ENCODE peak calls at places on chromosomes 13 and 19, in six cellular contexts. G is foreskin fibroblast, T is fibroblast of lung, R is activated B cell treated with CpG ODN at 0.5 μM for 24 hours, L is RWPE1, F is nephron progenitor cell. P is an unnamed sample.

GRCh38 chr19:4908781-4909171 is 525 bp upstream of the UHRF1 start:
- DNase-seq in G (no peak), T (no peak), R (no peak), L (no peak), F (peak; percentile 36), P (no peak)

GRCh38 chr13:95234242-95234641 is 67.0 kb downstream of the ABCC4 start:
- DNase-seq in G (no peak), T (no peak), R (no peak), L (no peak), F (no peak), P (no peak)

GRCh38 chr19:4811328-4812131 is 20.0 kb downstream of the TICAM1 start:
- DNase-seq in G (peak; percentile 38), T (peak; percentile 53), R (peak; percentile 90), L (peak; percentile 42), F (peak; percentile 92), P (peak; percentile 94)

GRCh38 chr13:97332725-97333124 is 101.2 kb upstream of the RAP2A start:
- DNase-seq in G (no peak), T (no peak), R (no peak), L (no peak), F (no peak), P (no peak)

GRCh38 chr13:33275916-33276315 is 9.6 kb downstream of the STARD13 start:
- DNase-seq in G (no peak), T (no peak), R (no peak), L (no peak), F (no peak), P (no peak)

GRCh38 chr19:14505488-14506239 is 9.7 kb upstream of the GIPC1 start:
- DNase-seq in G (peak; percentile 67), T (peak; percentile 58), R (peak; percentile 63), L (peak; percentile 89), F (peak; percentile 76), P (peak; percentile 82)

GRCh38 chr19:23118400-23118799 is 1.6 kb downstream of the ZNF730 start:
- DNase-seq in G (no peak), T (no peak), R (no peak), L (no peak), F (no peak), P (no peak)

GRCh38 chr13:52846567-52847321 is 1.7 kb downstream of the PCDH8 start:
- DNase-seq in G (peak; percentile 4), T (peak; percentile 7), R (no peak), L (peak; percentile 32), F (peak; percentile 97), P (peak; percentile 86)

DNA sequence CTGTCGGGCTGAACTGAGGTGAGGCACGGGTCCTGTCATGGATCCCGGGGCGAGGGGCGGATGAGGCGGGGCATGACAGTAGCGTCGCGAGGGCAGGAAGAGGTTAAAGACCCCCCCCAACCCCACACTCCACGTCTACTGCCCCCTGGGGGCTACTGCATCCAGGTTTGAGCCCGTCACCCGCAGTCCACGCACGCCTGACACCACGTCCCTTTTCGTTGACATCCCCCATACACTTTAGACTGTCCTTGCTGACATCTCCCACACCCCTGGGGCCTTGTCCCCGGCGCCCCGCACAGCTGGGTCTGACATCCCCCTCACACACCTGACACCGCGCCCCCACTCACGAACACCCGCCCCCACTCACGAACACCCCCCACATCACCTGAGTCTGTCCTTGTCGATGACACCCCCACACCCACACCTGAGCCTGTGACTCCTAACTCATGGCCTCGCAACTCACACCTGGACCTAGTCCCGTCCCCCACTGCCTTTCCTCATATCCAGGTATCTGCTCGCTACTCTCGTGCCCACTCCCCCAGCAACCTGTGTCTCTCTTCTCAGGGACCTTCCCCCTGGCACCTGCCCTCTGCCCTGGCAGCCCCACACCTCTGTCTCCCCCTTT is 416 bp downstream of the SLC25A42 start:
- DNase-seq in G (no peak), T (no peak), R (peak; percentile 32), L (peak; percentile 18), F (no peak), P (peak; percentile 62)
- TF ChIP-seq CTCF in G (peak; percentile 19), T (no peak), R (no peak), L (no peak), F (no peak), P (peak; percentile 25)

DNA sequence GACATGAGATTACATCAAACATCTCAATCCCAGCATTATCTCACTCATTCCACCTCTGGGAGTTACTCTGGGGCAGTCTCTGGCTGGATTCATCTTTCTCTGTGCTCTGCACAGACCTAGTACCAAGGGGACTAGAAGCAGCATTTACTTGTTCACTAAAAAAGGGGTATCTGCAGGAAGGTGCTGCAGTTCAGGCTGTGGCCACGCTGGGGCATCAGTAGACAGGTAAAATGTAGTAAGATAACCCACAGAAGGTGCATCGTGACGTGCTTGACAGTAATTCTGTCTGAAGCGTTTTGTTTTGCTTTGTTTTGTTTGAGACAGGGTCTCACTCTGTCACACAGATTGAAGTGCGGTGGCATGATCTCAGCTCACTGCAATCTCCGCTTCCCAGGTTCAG is 29.3 kb downstream of the ZNF564 start:
- DNase-seq in G (no peak), T (no peak), R (no peak), L (no peak), F (no peak), P (no peak)
- TF ChIP-seq CTCF in G (no peak), T (no peak), R (no peak), L (no peak), F (no peak), P (no peak)

GRCh38 chr19:51595776-51596175 is 24.7 kb downstream of the ZNF175 start:
- DNase-seq in G (no peak), T (no peak), R (no peak), L (no peak), F (no peak), P (no peak)

GRCh38 chr19:51593138-51593890 is 22.2 kb downstream of the ZNF175 start:
- DNase-seq in G (no peak), T (no peak), R (no peak), L (no peak), F (no peak), P (no peak)

GRCh38 chr19:51594774-51595109 is 23.7 kb downstream of the ZNF175 start:
- DNase-seq in G (no peak), T (no peak), R (no peak), L (no peak), F (no peak), P (no peak)

GRCh38 chr19:51593969-51594773 is 23.1 kb downstream of the ZNF175 start:
- DNase-seq in G (peak; percentile 97), T (peak; percentile 97), R (peak; percentile 93), L (peak; percentile 96), F (peak; percentile 98), P (peak; percentile 97)

GRCh38 chr19:51595190-51595589 is 24.1 kb downstream of the ZNF175 start:
- DNase-seq in G (no peak), T (no peak), R (no peak), L (no peak), F (no peak), P (no peak)
- TF ChIP-seq CTCF in G (no peak), T (no peak), R (no peak), L (no peak), F (no peak), P (no peak)

GRCh38 chr19:3555653-3556422 is 1.5 kb downstream of the MFSD12 start:
- DNase-seq in G (no peak), T (no peak), R (no peak), L (no peak), F (no peak), P (no peak)

GRCh38 chr19:3557461-3558248 is at the start of gene MFSD12:
- DNase-seq in G (peak; percentile 92), T (peak; percentile 92), R (peak; percentile 94), L (peak; percentile 95), F (peak; percentile 96), P (peak; percentile 92)

GRCh38 chr19:3556423-3556977 is 886 bp downstream of the MFSD12 start:
- DNase-seq in G (no peak), T (no peak), R (no peak), L (no peak), F (no peak), P (no peak)

GRCh38 chr19:3554254-3555083 is 2.9 kb downstream of the MFSD12 start:
- DNase-seq in G (no peak), T (no peak), R (no peak), L (no peak), F (no peak), P (no peak)

GRCh38 chr19:3556978-3557460 is 367 bp downstream of the MFSD12 start:
- DNase-seq in G (no peak), T (no peak), R (peak; percentile 57), L (peak; percentile 66), F (peak; percentile 45), P (no peak)
- TF ChIP-seq CTCF in G (no peak), T (no peak), R (no peak), L (no peak), F (no peak), P (no peak)

GRCh38 chr19:43229315-43229714 is 23.9 kb upstream of the PSG4 start:
- DNase-seq in G (no peak), T (no peak), R (no peak), L (no peak), F (no peak), P (no peak)
- TF ChIP-seq CTCF in G (no peak), T (no peak), R (no peak), L (no peak), F (no peak), P (no peak)

P was measured in endothelial cell.